ENCODE peak calls at places on chromosomes 11 and 22, in six cellular contexts. U is non-pigmented ciliary epithelial cell, M is T-helper 9 cell, G is T-helper 1 cell, Q is cerebellum, C is AG10803. Z is an unnamed sample.

GRCh38 chr11:3799143-3799542 is 1.8 kb upstream of the NUP98 start:
- DNase-seq in U (no peak), M (no peak), G (no peak), Q (no peak), C (no peak), Z (no peak)

GRCh38 chr22:46450931-46451660 is 86.3 kb downstream of the CELSR1 start:
- DNase-seq in U (no peak), M (no peak), G (no peak), Q (no peak), C (no peak), Z (no peak)

GRCh38 chr11:128624269-128625170 is 37.2 kb upstream of the ETS1 start:
- DNase-seq in U (no peak), M (peak), G (peak), Q (no peak), C (no peak), Z (peak)

GRCh38 chr11:2848497-2848896 is 37.1 kb downstream of the CDKN1C start:
- DNase-seq in U (no peak), M (no peak), G (no peak), Q (no peak), C (no peak), Z (no peak)

GRCh38 chr22:37905534-37906363 is at the start of gene MICALL1:
- DNase-seq in U (no peak), M (peak), G (peak), Q (peak), C (peak), Z (peak)

GRCh38 chr11:10770626-10771254 is 19.7 kb downstream of the CTR9 start:
- DNase-seq in U (no peak), M (peak), G (no peak), Q (peak), C (peak), Z (no peak)

GRCh38 chr11:17734418-17734911 is at the start of gene KCNC1:
- DNase-seq in U (no peak), M (no peak), G (no peak), Q (peak), C (peak), Z (no peak)

GRCh38 chr11:10304495-10305261 is at the start of gene ADM:
- DNase-seq in U (no peak), M (peak), G (no peak), Q (peak), C (peak), Z (peak)

GRCh38 chr11:134714021-134714656 is 302.1 kb upstream of the B3GAT1 start:
- DNase-seq in U (no peak), M (no peak), G (no peak), Q (no peak), C (no peak), Z (no peak)

GRCh38 chr11:61695917-61696316 is 15.7 kb downstream of the DAGLA start:
- DNase-seq in U (no peak), M (peak), G (peak), Q (no peak), C (peak), Z (peak)

GRCh38 chr22:45208993-45209838 is 31.5 kb downstream of the KIAA0930 start:
- DNase-seq in U (peak), M (peak), G (no peak), Q (peak), C (peak), Z (peak)

GRCh38 chr11:116499396-116500001 is 273.3 kb downstream of the BUD13 start:
- DNase-seq in U (no peak), M (peak), G (no peak), Q (no peak), C (peak), Z (no peak)

GRCh38 chr22:36493690-36494110 is 12.3 kb upstream of the TXN2 start:
- DNase-seq in U (no peak), M (no peak), G (no peak), Q (no peak), C (no peak), Z (no peak)

GRCh38 chr11:269146-269890 is 8.9 kb upstream of the NLRP6 start:
- DNase-seq in U (no peak), M (no peak), G (no peak), Q (no peak), C (peak), Z (no peak)

GRCh38 chr11:85718991-85719807 is 33.2 kb upstream of the CCDC89 start:
- DNase-seq in U (peak), M (no peak), G (no peak), Q (peak), C (peak), Z (no peak)

GRCh38 chr22:31575190-31575589 is 78.9 kb downstream of the SFI1 start:
- DNase-seq in U (no peak), M (no peak), G (no peak), Q (peak), C (no peak), Z (no peak)

GRCh38 chr11:129636926-129637325 is 178.7 kb upstream of the TMEM45B start:
- DNase-seq in U (no peak), M (no peak), G (no peak), Q (no peak), C (no peak), Z (no peak)

GRCh38 chr22:48404801-48405447 is 1422.7 kb downstream of the BRD1 start:
- DNase-seq in U (no peak), M (no peak), G (no peak), Q (no peak), C (no peak), Z (no peak)

GRCh38 chr11:90874971-90875370 is 652.1 kb upstream of the CHORDC1 start:
- DNase-seq in U (no peak), M (no peak), G (no peak), Q (no peak), C (no peak), Z (no peak)

GRCh38 chr11:113681711-113682410 is 24.2 kb downstream of the TMPRSS5 start:
- DNase-seq in U (no peak), M (no peak), G (no peak), Q (no peak), C (no peak), Z (no peak)

GRCh38 chr11:27673979-27674663 is 26.1 kb downstream of the BDNF start:
- DNase-seq in U (no peak), M (no peak), G (no peak), Q (no peak), C (no peak), Z (no peak)

GRCh38 chr11:109865558-109866186 is 227.5 kb upstream of the ZC3H12C start:
- DNase-seq in U (no peak), M (no peak), G (no peak), Q (peak), C (no peak), Z (no peak)

GRCh38 chr22:40898850-40899357 is 37.0 kb upstream of the DNAJB7 start:
- DNase-seq in U (peak), M (no peak), G (no peak), Q (peak), C (peak), Z (peak)

GRCh38 chr11:46285594-46286033 is 8.2 kb downstream of the CREB3L1 start:
- DNase-seq in U (no peak), M (no peak), G (no peak), Q (no peak), C (peak), Z (no peak)

GRCh38 chr11:114128399-114128798 is 68.9 kb downstream of the ZBTB16 start:
- DNase-seq in U (no peak), M (no peak), G (no peak), Q (no peak), C (no peak), Z (no peak)

Z was measured in effector memory CD8-positive, alpha-beta T cell.